ENCODE peak calls at places on chromosome 19, in six cellular contexts. K is Panc1; W is left ventricle myocardium inferior; M is CD8-positive, alpha-beta T cell; R is heart right ventricle; Z is heart left ventricle. G is an unnamed sample. For H3K4me1, the result is how much of the 10 kb centered on the place peaks cover.

GRCh38 chr19:53311897-53312296 is 21.7 kb upstream of the ZNF845 start:
- DNase-seq in K (no peak), W (no peak), M (no peak), R (no peak), Z (no peak), G (no peak)

GRCh38 chr19:35228177-35228930 is at the start of gene FAM187B:
- DNase-seq in K (no peak), W (no peak), M (no peak), R (no peak), Z (no peak), G (no peak)

GRCh38 chr19:18304194-18304495 is 18.7 kb downstream of the LSM4 start:
- DNase-seq in K (no peak), W (peak), M (no peak), R (peak), Z (peak), G (no peak)

GRCh38 chr19:8221161-8221560 is 12.0 kb downstream of the CERS4 start:
- DNase-seq in K (no peak), W (no peak), M (no peak), R (no peak), Z (no peak), G (no peak)

GRCh38 chr19:44112802-44113137 is 429 bp upstream of the ZNF225 start:
- DNase-seq in K (no peak), W (no peak), M (no peak), R (no peak), Z (no peak), G (no peak)

GRCh38 chr19:8537099-8537498 is 23.1 kb upstream of the ZNF414 start:
- DNase-seq in K (no peak), W (no peak), M (no peak), R (no peak), Z (no peak), G (no peak)

GRCh38 chr19:58182577-58182988 is 278 bp upstream of the ZNF274 start:
- DNase-seq in K (no peak), W (no peak), M (no peak), R (peak), Z (no peak), G (no peak)

GRCh38 chr19:534088-534487 is 2.5 kb downstream of the CDC34 start:
- DNase-seq in K (no peak), W (no peak), M (no peak), R (no peak), Z (no peak), G (no peak)

GRCh38 chr19:49861127-49861526 is 6.2 kb downstream of the PNKP start:
- DNase-seq in K (no peak), W (no peak), M (no peak), R (peak), Z (no peak), G (peak)

GRCh38 chr19:11481777-11482383 is 1.0 kb upstream of the ELAVL3 start:
- DNase-seq in K (peak), W (peak), M (peak), R (peak), Z (peak), G (peak)

GRCh38 chr19:12794936-12795335 is 3.6 kb downstream of the JUNB start:
- DNase-seq in K (no peak), W (no peak), M (no peak), R (no peak), Z (no peak), G (no peak)

GRCh38 chr19:49809155-49809986 is 3.7 kb downstream of the FUZ start:
- DNase-seq in K (no peak), W (peak), M (peak), R (peak), Z (peak), G (no peak)

GRCh38 chr19:48325265-48325910 is at the start of gene EMP3:
- DNase-seq in K (no peak), W (peak), M (peak), R (peak), Z (peak), G (peak)

GRCh38 chr19:1663854-1664253 is 11.4 kb upstream of the TCF3 start:
- DNase-seq in K (no peak), W (no peak), M (no peak), R (no peak), Z (no peak), G (no peak)

GRCh38 chr19:1661995-1662394 is 9.6 kb upstream of the TCF3 start:
- DNase-seq in K (no peak), W (no peak), M (no peak), R (no peak), Z (no peak), G (no peak)

GRCh38 chr19:1668048-1668338 is 15.6 kb upstream of the TCF3 start:
- DNase-seq in K (no peak), W (no peak), M (no peak), R (no peak), Z (no peak), G (no peak)

GRCh38 chr19:1668339-1669123 is 16.1 kb upstream of the TCF3 start:
- DNase-seq in K (no peak), W (no peak), M (no peak), R (no peak), Z (no peak), G (peak)

GRCh38 chr19:1665565-1666047 is 13.2 kb upstream of the TCF3 start:
- DNase-seq in K (no peak), W (no peak), M (no peak), R (no peak), Z (no peak), G (no peak)
- H3K4me3 ChIP-seq in K (no peak), W (no peak), M (no peak), R (no peak), Z (no peak), G (no peak)

GRCh38 chr19:19595171-19595701 is 23.3 kb downstream of the PBX4 start:
- DNase-seq in K (no peak), W (no peak), M (no peak), R (no peak), Z (no peak), G (peak)

GRCh38 chr19:19588546-19588945 is 29.9 kb downstream of the PBX4 start:
- DNase-seq in K (no peak), W (no peak), M (no peak), R (no peak), Z (no peak), G (no peak)

GRCh38 chr19:19591133-19591825 is 27.2 kb downstream of the PBX4 start:
- DNase-seq in K (peak), W (no peak), M (no peak), R (no peak), Z (no peak), G (peak)

GRCh38 chr19:19594371-19594770 is 24.1 kb downstream of the PBX4 start:
- DNase-seq in K (no peak), W (no peak), M (no peak), R (no peak), Z (no peak), G (no peak)

GRCh38 chr19:19592690-19593089 is 25.8 kb downstream of the PBX4 start:
- DNase-seq in K (no peak), W (no peak), M (no peak), R (no peak), Z (no peak), G (no peak)
- H3K4me1 ChIP-seq in K (under half), W (under half), M (under half), R (under half), Z (under half), G (under half)

GRCh38 chr19:29785955-29786589 is 25.7 kb upstream of the CCNE1 start:
- DNase-seq in K (no peak), W (no peak), M (no peak), R (no peak), Z (no peak), G (no peak)
- TF ChIP-seq CTCF in K (no peak), W (no peak), M (no peak), R (no peak), Z (no peak), G (no peak)

DNA sequence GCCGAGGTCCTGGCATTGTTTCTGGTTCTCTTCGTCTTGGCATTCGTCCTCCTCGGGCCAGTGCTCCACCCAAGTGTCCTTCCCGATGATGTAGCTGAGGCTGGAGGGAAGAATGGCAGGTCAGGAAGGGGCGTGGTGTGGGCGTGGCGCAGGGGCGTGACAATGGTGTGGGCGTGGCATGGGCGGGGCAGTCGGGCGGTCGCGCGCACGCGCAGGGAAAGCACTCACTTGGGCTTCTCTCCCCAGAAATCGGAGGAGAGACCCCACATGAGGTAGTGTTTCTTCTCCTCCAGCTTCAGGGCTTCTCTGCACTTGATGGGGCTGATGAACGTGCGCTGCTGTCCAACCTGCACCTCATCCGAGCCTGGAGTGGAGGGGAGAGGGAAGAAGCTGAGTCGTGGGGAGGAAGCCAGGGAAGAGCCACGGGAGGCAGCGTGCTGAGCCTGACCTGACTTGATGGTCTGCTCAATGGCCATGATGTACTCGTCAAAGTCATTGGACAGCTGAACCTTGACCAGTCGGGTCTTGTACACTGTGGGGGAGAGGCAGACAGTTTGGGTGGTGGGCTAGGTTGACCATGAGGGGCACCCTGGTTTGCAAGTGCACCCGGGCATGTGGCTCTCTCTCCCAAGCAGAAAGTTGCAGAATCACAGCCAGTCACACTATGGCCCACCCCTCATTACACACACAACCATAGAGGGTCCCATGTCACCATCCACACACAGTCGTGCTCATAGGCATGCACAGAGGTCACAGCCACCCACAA is 8.1 kb upstream of the TNFSF14 start:
- DNase-seq in K (no peak), W (no peak), M (no peak), R (peak), Z (no peak), G (peak)
- H3K4me3 ChIP-seq in K (no peak), W (no peak), M (no peak), R (no peak), Z (no peak), G (no peak)